ENCODE peak calls at places on chromosomes 12 and 14, in eight cellular contexts. L, Y, S, P, X, I, O and E are unnamed samples. For H3K36me3, the result is how much of the 10 kb centered on the place peaks cover.

GRCh38 chr14:21072102-21072501 is 2.0 kb downstream of the ARHGEF40 start:
- DNase-seq in L (peak), Y (peak), S (no peak), P (peak), X (no peak), I (no peak), O (no peak), E (no peak)

GRCh38 chr14:90611936-90612335 is 204.3 kb downstream of the TTC7B start:
- DNase-seq in L (peak), Y (no peak), S (no peak), P (no peak), X (no peak), I (no peak), O (no peak), E (no peak)

GRCh38 chr12:10529603-10530002 is 23.9 kb downstream of the EIF2S3B start:
- DNase-seq in L (no peak), Y (no peak), S (no peak), P (no peak), X (no peak), I (no peak), O (no peak), E (no peak)

GRCh38 chr14:92914087-92914656 is 8.8 kb upstream of the CHGA start:
- DNase-seq in L (peak), Y (peak), S (no peak), P (peak), X (peak), I (peak), O (peak), E (no peak)

GRCh38 chr12:112234303-112234702 is 108.9 kb downstream of the TRAFD1 start:
- DNase-seq in L (no peak), Y (no peak), S (no peak), P (no peak), X (no peak), I (no peak), O (no peak), E (no peak)

GRCh38 chr12:15289192-15289591 is 33.1 kb upstream of the PTPRO start:
- DNase-seq in L (no peak), Y (no peak), S (no peak), P (peak), X (no peak), I (no peak), O (peak), E (no peak)

GRCh38 chr12:10369557-10370150 is 20.2 kb downstream of the KLRK1 start:
- DNase-seq in L (no peak), Y (no peak), S (no peak), P (no peak), X (no peak), I (no peak), O (no peak), E (no peak)

GRCh38 chr14:24920265-24921080 is 129.5 kb downstream of the STXBP6 start:
- DNase-seq in L (no peak), Y (no peak), S (no peak), P (peak), X (no peak), I (no peak), O (no peak), E (no peak)

GRCh38 chr12:90729741-90730140 is 225.2 kb downstream of the CCER1 start:
- DNase-seq in L (peak), Y (no peak), S (peak), P (peak), X (no peak), I (no peak), O (peak), E (no peak)

GRCh38 chr12:15164997-15165659 is 56.1 kb downstream of the RERG start:
- DNase-seq in L (peak), Y (no peak), S (no peak), P (peak), X (no peak), I (peak), O (no peak), E (no peak)

GRCh38 chr12:89192419-89192818 is 159.9 kb downstream of the DUSP6 start:
- DNase-seq in L (peak), Y (no peak), S (no peak), P (no peak), X (no peak), I (no peak), O (no peak), E (no peak)

GRCh38 chr12:67988600-67988999 is 647 bp upstream of the IFNG-AS1 start:
- DNase-seq in L (no peak), Y (no peak), S (no peak), P (no peak), X (no peak), I (no peak), O (no peak), E (no peak)

GRCh38 chr12:8828514-8829127 is 6.2 kb downstream of the A2ML1 start:
- DNase-seq in L (no peak), Y (no peak), S (no peak), P (peak), X (no peak), I (peak), O (peak), E (no peak)

GRCh38 chr12:100959481-100959880 is 164.9 kb downstream of the ANO4 start:
- DNase-seq in L (peak), Y (peak), S (peak), P (peak), X (no peak), I (no peak), O (peak), E (peak)

GRCh38 chr12:43198608-43199007 is 353.4 kb downstream of the ADAMTS20 start:
- DNase-seq in L (no peak), Y (no peak), S (no peak), P (no peak), X (no peak), I (no peak), O (no peak), E (no peak)

GRCh38 chr14:90500665-90501370 is 104.0 kb downstream of the CALM1 start:
- DNase-seq in L (no peak), Y (no peak), S (no peak), P (no peak), X (peak), I (no peak), O (no peak), E (no peak)

GRCh38 chr12:119809023-119809422 is 68.1 kb downstream of the CIT start:
- DNase-seq in L (peak), Y (no peak), S (no peak), P (no peak), X (no peak), I (no peak), O (no peak), E (no peak)

GRCh38 chr12:124655317-124656213 is 88.2 kb upstream of the NCOR2 start:
- DNase-seq in L (peak), Y (peak), S (no peak), P (peak), X (no peak), I (peak), O (no peak), E (no peak)

GRCh38 chr14:104845033-104845666 is 19.9 kb upstream of the CEP170B start:
- DNase-seq in L (no peak), Y (no peak), S (no peak), P (no peak), X (peak), I (no peak), O (no peak), E (no peak)

GRCh38 chr12:46268349-46268616 is 560 bp downstream of the SLC38A1 start:
- DNase-seq in L (no peak), Y (no peak), S (no peak), P (peak), X (no peak), I (no peak), O (peak), E (no peak)

GRCh38 chr12:24478254-24478653 is 470.6 kb downstream of the BCAT1 start:
- DNase-seq in L (no peak), Y (no peak), S (no peak), P (peak), X (no peak), I (no peak), O (no peak), E (no peak)

GRCh38 chr12:69475237-69475984 is 5.2 kb downstream of the FRS2 start:
- DNase-seq in L (peak), Y (peak), S (no peak), P (no peak), X (no peak), I (no peak), O (no peak), E (no peak)

GRCh38 chr14:32728957-32729356 is 209.7 kb upstream of the NPAS3 start:
- DNase-seq in L (no peak), Y (no peak), S (no peak), P (no peak), X (no peak), I (no peak), O (no peak), E (no peak)

GRCh38 chr12:10395390-10395998 is 5.7 kb upstream of the KLRK1 start:
- DNase-seq in L (peak), Y (peak), S (no peak), P (peak), X (no peak), I (peak), O (peak), E (peak)

GRCh38 chr12:131418884-131419283 is 292.0 kb upstream of the SFSWAP start:
- DNase-seq in L (no peak), Y (no peak), S (no peak), P (no peak), X (no peak), I (no peak), O (no peak), E (no peak)

GRCh38 chr12:95546491-95546813 is 4.8 kb downstream of the USP44 start:
- DNase-seq in L (no peak), Y (no peak), S (no peak), P (no peak), X (no peak), I (peak), O (no peak), E (no peak)

GRCh38 chr12:90152897-90153624 is 444.4 kb upstream of the ATP2B1 start:
- DNase-seq in L (peak), Y (peak), S (no peak), P (no peak), X (no peak), I (peak), O (no peak), E (no peak)

GRCh38 chr14:75418779-75419768 is 8.7 kb upstream of the JDP2 start:
- DNase-seq in L (no peak), Y (peak), S (peak), P (no peak), X (no peak), I (peak), O (no peak), E (no peak)

DNA sequence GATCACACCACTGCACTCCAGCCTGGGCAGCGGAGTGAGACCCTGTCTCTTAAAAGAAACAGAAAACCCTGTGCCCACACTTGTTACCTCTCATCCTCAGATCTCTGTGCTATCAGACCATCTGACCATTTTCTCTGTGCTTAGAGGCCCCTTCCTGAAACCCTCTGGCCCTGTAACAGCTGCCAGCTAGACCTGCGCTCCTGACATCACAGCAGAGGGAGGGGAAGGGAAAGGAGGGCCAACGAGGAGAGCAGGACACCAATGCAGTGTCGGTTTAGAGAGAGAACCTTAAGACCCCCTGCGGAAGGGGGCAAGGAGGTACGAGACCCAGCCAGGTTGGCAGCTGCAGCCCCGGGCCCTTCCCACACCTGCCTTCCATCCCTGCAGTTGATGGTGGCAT is 42.4 kb downstream of the SLC8B1 start:
- DNase-seq in L (no peak), Y (no peak), S (no peak), P (no peak), X (no peak), I (no peak), O (no peak), E (no peak)
- H3K36me3 ChIP-seq in L (under half), Y (under half), S (under half), P (under half), X (under half), I (under half), O (under half), E (under half)

DNA sequence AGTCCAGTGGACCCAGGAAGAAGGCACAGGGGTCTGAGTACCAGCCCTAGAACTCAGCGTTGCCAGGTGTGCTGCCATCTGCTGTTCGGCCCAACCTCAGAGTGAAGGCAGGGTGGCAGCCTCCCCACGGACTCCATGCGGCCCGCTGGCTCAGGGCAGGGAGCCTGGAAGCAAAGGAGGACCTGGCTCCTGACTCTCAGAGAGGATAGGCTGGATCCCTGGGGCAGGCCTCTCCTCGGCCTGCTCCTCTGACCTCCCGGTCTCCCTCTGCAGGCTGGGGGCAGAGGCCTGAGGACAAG is 10.1 kb downstream of the MCRS1 start:
- DNase-seq in L (no peak), Y (no peak), S (no peak), P (no peak), X (no peak), I (peak), O (no peak), E (no peak)
- TF ChIP-seq CTCF in L (no peak), Y (peak), S (peak), P (no peak), X (no peak), I (peak), O (peak), E (peak)

DNA sequence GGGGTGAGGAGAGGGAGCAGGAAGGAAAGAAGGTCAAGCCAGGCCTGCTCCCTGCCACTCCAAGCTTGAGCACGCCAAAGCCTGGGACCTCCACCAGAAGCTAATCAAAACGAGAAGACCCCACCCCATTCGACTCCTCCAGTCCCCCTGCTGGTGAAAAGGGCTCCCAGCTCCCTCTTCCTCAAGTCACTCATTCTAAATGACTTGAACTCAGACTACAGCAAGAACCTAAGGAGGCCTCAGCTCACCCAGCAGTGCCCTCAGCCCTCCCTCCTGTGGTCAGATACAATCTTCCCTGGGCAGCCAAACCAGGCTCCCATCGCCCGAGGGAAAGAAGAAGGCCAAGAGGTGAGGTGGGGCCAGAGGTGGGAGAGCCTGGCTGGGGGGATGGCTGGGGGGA is 17.4 kb downstream of the HDAC7 start:
- DNase-seq in L (no peak), Y (no peak), S (no peak), P (no peak), X (no peak), I (peak), O (no peak), E (no peak)
- H3K36me3 ChIP-seq in L (under half), Y (under half), S (under half), P (under half), X (under half), I (half or more), O (under half), E (under half)

DNA sequence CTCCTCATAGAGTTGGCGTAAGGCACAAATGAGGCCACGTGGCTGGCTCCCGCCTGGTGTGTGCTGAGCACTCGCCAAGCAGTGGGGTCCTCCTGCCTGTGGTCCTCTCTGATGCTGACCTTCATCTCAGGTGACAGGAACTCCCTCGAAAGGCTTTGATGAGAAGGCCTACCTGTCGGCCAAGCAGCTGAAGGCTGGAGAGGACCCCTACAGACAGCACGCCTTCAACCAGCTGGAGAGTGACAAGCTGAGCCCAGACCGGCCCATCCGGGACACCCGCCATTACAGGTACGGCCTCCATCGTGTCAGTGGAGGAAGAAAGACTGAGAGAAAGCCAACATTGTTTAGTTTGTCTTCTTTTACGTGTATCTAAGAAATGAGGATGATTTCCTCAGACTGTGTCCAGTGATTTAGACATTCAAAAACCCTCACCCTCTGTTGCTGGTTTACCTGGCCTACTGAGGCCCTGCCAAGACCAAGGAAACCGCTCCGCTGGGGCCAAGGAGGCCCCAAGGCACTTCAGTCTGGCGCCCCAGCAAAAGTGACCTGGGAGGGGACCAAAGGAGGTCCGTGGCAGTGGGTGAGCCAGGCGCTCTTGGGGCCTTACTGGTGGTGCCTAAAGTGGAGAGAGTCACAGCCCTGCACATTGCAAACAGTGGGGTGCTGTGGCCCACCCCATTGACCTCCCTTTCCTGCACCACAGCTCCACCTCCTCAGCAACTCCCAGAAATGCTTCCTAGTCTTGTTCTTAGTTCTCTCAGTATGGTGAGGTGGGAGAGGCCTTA is 60.8 kb downstream of the GALNT16 start:
- DNase-seq in L (no peak), Y (no peak), S (no peak), P (no peak), X (peak), I (peak), O (no peak), E (no peak)
- TF ChIP-seq CTCF in L (no peak), Y (no peak), S (no peak), P (no peak), X (no peak), I (no peak), O (no peak), E (no peak)

DNA sequence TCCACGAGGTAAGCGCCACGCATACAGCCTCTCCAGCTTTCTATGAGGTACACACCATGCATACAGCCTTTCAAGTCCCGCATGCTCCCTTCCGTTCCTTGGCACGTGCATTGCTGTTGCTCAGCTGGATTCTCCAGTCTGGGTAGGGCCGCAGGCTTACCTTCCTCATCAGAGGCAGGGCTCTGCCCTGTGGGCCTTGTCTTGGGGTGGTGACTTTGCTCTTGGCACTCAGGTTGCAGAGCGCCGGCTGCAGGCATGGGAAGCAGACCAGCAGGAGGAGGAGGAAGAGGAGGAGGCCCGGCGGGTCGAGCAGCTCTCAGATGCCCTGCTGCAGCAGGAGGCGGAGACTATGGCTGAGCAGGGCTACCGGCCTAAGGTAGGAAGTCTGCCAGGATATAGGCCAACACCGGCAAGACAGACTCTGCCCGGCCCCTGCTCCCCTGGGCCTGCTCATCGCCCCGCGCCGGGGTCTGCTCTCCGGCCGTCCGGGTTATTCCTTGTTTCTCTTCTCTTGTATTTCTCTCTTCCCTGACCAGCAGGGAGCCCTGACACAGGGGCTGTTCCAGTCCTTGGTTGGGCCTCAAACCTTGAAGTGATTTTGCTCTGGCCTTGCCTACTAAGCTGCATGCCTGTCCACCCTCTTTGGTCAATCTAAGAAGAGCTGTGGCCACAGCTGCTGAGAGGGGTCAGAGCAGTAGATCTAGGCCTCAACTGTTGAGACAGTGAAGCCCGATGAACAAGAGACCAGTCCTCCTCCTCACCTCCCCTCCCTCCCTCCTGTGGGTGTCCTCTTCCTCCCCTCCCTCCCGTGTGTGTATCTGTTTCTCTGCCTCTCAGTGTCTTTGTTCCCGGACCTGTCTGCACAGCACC is 15.3 kb downstream of the TCHP start:
- DNase-seq in L (no peak), Y (no peak), S (no peak), P (no peak), X (peak), I (no peak), O (no peak), E (no peak)
- H3K36me3 ChIP-seq in L (under half), Y (under half), S (under half), P (under half), X (under half), I (half or more), O (under half), E (under half)

GRCh38 chr12:57775563-57776246 is 3.3 kb downstream of the EEF1AKMT3 start:
- DNase-seq in L (no peak), Y (no peak), S (no peak), P (no peak), X (no peak), I (no peak), O (no peak), E (no peak)
- TF ChIP-seq CTCF in L (no peak), Y (no peak), S (no peak), P (no peak), X (no peak), I (peak), O (no peak), E (peak)